ENCODE peak calls at places on chromosomes 11 and 22, in seven cellular contexts. F is GM13976, K is nephron progenitor cell, U is chondrocyte, Q is Calu3, B is neural crest cell, L is astrocyte of the spinal cord. S is an unnamed sample.

GRCh38 chr22:50203288-50203687 is 2.5 kb downstream of the SELENOO start:
- DNase-seq in L (no peak), K (no peak), U (no peak), F (no peak), B (no peak), Q (no peak), S (no peak)

GRCh38 chr22:46417769-46418168 is 82.3 kb downstream of the TRMU start:
- DNase-seq in K (no peak), Q (no peak), B (no peak), F (no peak), U (no peak), L (no peak), S (no peak)

GRCh38 chr22:46714550-46714949 is 23.5 kb downstream of the CERK start:
- DNase-seq in F (no peak), Q (no peak), K (no peak), L (no peak), U (no peak), B (no peak), S (no peak)

GRCh38 chr11:57899378-57899777 is 124.3 kb upstream of the OR9Q1 start:
- DNase-seq in K (no peak), U (no peak), L (no peak), F (no peak), B (no peak), Q (no peak), S (no peak)

GRCh38 chr22:45516163-45516562 is 13.5 kb downstream of the FBLN1 start:
- DNase-seq in F (no peak), Q (no peak), K (no peak), U (no peak), B (no peak), L (no peak), S (no peak)

GRCh38 chr22:29183971-29184595 is 21.6 kb upstream of the EMID1 start:
- DNase-seq in K (no peak), B (no peak), U (peak; percentile 41), Q (no peak), F (no peak), L (no peak), S (no peak)

GRCh38 chr11:46305295-46305694 is 27.8 kb downstream of the CREB3L1 start:
- DNase-seq in F (no peak), B (no peak), U (no peak), L (no peak), Q (no peak), K (no peak), S (no peak)

GRCh38 chr11:130431337-130431773 is 2.9 kb upstream of the ADAMTS8 start:
- DNase-seq in Q (peak; percentile 68), L (peak; percentile 66), K (peak; percentile 90), U (no peak), B (peak; percentile 88), F (peak; percentile 76), S (peak; percentile 86)

GRCh38 chr11:74936087-74936486 is 12.8 kb downstream of the XRRA1 start:
- DNase-seq in U (no peak), B (no peak), K (no peak), F (no peak), Q (no peak), L (no peak), S (no peak)

GRCh38 chr11:86955674-86956522 is 703 bp upstream of the FZD4 start:
- DNase-seq in Q (peak; percentile 76), L (peak; percentile 77), K (peak; percentile 89), U (no peak), B (peak; percentile 69), F (peak; percentile 83), S (peak; percentile 43)

GRCh38 chr11:44939673-44940072 is 11.0 kb downstream of the TP53I11 start:
- DNase-seq in K (no peak), F (no peak), U (no peak), L (no peak), B (peak; percentile 26), Q (no peak), S (no peak)

GRCh38 chr11:65221026-65221425 is 39.3 kb downstream of the CAPN1 start:
- DNase-seq in L (no peak), U (peak; percentile 83), B (no peak), Q (no peak), F (no peak), K (no peak), S (no peak)

GRCh38 chr11:123325535-123325934 is 104.5 kb upstream of the GRAMD1B start:
- DNase-seq in B (no peak), Q (no peak), F (no peak), L (no peak), U (no peak), K (no peak), S (no peak)

GRCh38 chr11:78399136-78399535 is 18.5 kb downstream of the GAB2 start:
- DNase-seq in U (no peak), F (no peak), K (no peak), L (no peak), Q (no peak), B (no peak), S (no peak)

GRCh38 chr11:128948583-128948982 is 5.9 kb upstream of the TP53AIP1 start:
- DNase-seq in U (no peak), L (no peak), Q (peak; percentile 17), B (no peak), K (peak; percentile 37), F (no peak), S (peak; percentile 30)

GRCh38 chr11:131637469-131638175 is 267.2 kb downstream of the NTM start:
- DNase-seq in Q (no peak), B (no peak), F (no peak), K (no peak), L (peak; percentile 79), U (no peak), S (no peak)

GRCh38 chr11:65821107-65821506 is 12.7 kb upstream of the SNX32 start:
- DNase-seq in L (no peak), U (no peak), B (no peak), Q (no peak), F (no peak), K (no peak), S (no peak)

GRCh38 chr22:36977947-36978660 is 41.1 kb downstream of the TST start:
- DNase-seq in U (no peak), Q (peak; percentile 91), B (peak; percentile 91), L (peak; percentile 75), F (peak; percentile 95), K (peak; percentile 92), S (peak; percentile 94)

GRCh38 chr22:36979511-36979910 is 39.7 kb downstream of the TST start:
- DNase-seq in U (no peak), B (no peak), Q (no peak), K (no peak), L (no peak), F (no peak), S (no peak)

GRCh38 chr22:36979016-36979415 is 40.2 kb downstream of the TST start:
- DNase-seq in F (no peak), U (no peak), Q (no peak), K (no peak), B (no peak), L (no peak), S (no peak)

GRCh38 chr22:36981247-36981775 is 37.9 kb downstream of the TST start:
- DNase-seq in F (no peak), U (no peak), K (no peak), B (no peak), L (no peak), Q (no peak), S (no peak)

GRCh38 chr22:36977401-36977861 is 41.8 kb downstream of the TST start:
- DNase-seq in U (no peak), F (peak; percentile 81), K (peak; percentile 62), Q (peak; percentile 74), L (peak; percentile 12), B (peak; percentile 38), S (peak; percentile 93)
- TF ChIP-seq CTCF in U (no peak), F (peak; percentile 50), K (no peak), Q (no peak), L (peak; percentile 47), B (peak; percentile 41), S (peak; percentile 54)

DNA sequence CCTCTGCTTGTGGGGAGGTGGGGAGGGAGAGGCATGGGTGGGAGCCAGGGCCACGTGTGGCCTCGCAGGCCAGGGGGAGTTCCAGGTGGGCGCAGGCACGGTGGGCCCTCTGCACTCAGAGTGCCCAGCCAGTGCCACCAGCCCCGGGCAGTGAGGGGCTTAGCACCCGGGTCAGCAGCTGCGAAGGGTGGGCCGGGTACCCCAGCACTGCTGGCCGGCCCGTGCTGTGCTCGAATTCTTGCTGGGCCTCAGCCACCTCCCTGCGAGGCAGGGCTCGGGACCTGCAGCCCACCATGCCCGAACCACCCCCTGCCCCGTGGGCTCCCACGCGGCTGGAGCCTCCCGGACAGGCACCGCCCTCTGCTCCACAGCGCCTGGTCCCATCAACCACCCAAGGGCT is 1277.2 kb downstream of the JRKL start:
- DNase-seq in U (no peak), F (no peak), K (no peak), Q (no peak), L (no peak), B (no peak), S (no peak)
- TF ChIP-seq CTCF in U (no peak), F (no peak), K (no peak), Q (no peak), L (no peak), B (no peak), S (no peak)

GRCh38 chr11:1422981-1423380 is 33.2 kb downstream of the BRSK2 start:
- DNase-seq in K (no peak), U (no peak), L (no peak), B (no peak), F (no peak), Q (no peak), S (no peak)

GRCh38 chr11:1425006-1425405 is 35.3 kb downstream of the BRSK2 start:
- DNase-seq in F (no peak), Q (no peak), B (no peak), U (no peak), K (no peak), L (no peak), S (no peak)

GRCh38 chr11:1421291-1421690 is 31.6 kb downstream of the BRSK2 start:
- DNase-seq in U (no peak), F (no peak), Q (no peak), L (no peak), B (no peak), K (no peak), S (no peak)

GRCh38 chr11:1419811-1420210 is 30.1 kb downstream of the BRSK2 start:
- DNase-seq in L (no peak), Q (no peak), U (no peak), K (no peak), B (no peak), F (no peak), S (no peak)

GRCh38 chr11:1422481-1422880 is 32.7 kb downstream of the BRSK2 start:
- DNase-seq in L (no peak), U (no peak), F (no peak), B (no peak), Q (no peak), K (peak; percentile 50), S (no peak)
- TF ChIP-seq CTCF in L (no peak), U (no peak), F (no peak), B (no peak), Q (no peak), K (no peak), S (no peak)

DNA sequence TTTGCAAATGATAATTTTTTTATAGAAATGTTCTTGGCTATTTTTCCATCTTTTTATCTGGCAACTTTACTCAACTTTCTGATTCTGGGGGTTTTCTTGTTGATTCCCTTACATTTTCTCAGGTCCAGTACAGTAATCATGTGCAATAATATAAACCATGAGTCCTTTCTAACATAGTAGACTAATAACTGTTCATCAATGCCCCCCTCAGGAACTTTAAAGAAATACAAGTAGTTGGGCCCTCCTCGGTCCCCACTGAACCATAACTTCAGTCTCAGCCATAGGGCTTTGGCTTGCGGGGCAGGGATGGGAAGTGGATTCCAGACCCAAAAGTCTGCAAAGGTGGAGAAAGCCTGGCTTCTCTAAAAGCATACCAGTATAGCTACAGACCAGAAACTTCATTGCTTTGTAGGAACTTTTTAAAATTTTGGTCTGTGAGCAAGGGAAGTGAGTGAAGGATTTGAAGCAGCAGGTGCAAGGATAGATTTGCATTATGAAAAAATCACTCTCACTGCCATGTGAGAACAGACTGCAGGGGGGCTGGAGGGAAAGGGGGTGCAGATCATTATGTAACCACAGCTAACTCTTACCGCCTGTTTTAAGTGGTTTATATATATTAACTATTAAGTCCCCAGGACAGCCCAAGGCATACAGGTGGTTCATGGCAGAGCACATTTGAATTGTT is 10.5 kb upstream of the TUB start:
- DNase-seq in B (no peak), U (no peak), K (no peak), Q (no peak), F (peak; percentile 70), L (peak; percentile 46), S (no peak)
- TF ChIP-seq CTCF in B (peak; percentile 45), U (peak; percentile 76), K (peak; percentile 34), Q (peak; percentile 18), F (no peak), L (peak; percentile 43), S (peak; percentile 56)